ENCODE peak calls at places on chromosomes 13 and 19, in six cellular contexts. One of them, this sample, is unnamed.

GRCh38 chr13:91240341-91240740 is 107.1 kb upstream of the MIR17HG start:
- DNase-seq in spleen: no peak
- DNase-seq in ascending aorta: no peak
- DNase-seq in CD4-positive, alpha-beta memory T cell: no peak
- DNase-seq in RWPE2: no peak
- DNase-seq in A549: no peak
- DNase-seq in this sample: no peak

GRCh38 chr19:28880735-28881401 is 332.1 kb downstream of the UQCRFS1 start:
- DNase-seq in spleen: no peak
- DNase-seq in ascending aorta: no peak
- DNase-seq in CD4-positive, alpha-beta memory T cell: no peak
- DNase-seq in RWPE2: no peak
- DNase-seq in A549: no peak
- DNase-seq in this sample: no peak

GRCh38 chr19:48290341-48290922 is 20.6 kb downstream of the ZNF114 start:
- DNase-seq in spleen: no peak
- DNase-seq in ascending aorta: no peak
- DNase-seq in CD4-positive, alpha-beta memory T cell: no peak
- DNase-seq in RWPE2: no peak
- DNase-seq in A549: peak; percentile 35
- DNase-seq in this sample: no peak

GRCh38 chr19:5028229-5028886 is 59.4 kb downstream of the KDM4B start:
- DNase-seq in spleen: no peak
- DNase-seq in ascending aorta: no peak
- DNase-seq in CD4-positive, alpha-beta memory T cell: no peak
- DNase-seq in RWPE2: no peak
- DNase-seq in A549: no peak
- DNase-seq in this sample: no peak

GRCh38 chr19:58393725-58394033 is 1.8 kb upstream of the RNF225 start:
- DNase-seq in spleen: no peak
- DNase-seq in ascending aorta: no peak
- DNase-seq in CD4-positive, alpha-beta memory T cell: no peak
- DNase-seq in RWPE2: no peak
- DNase-seq in A549: no peak
- DNase-seq in this sample: no peak

GRCh38 chr19:41309225-41310030 is 544 bp upstream of the CCDC97 start:
- DNase-seq in spleen: no peak
- DNase-seq in ascending aorta: no peak
- DNase-seq in CD4-positive, alpha-beta memory T cell: no peak
- DNase-seq in RWPE2: no peak
- DNase-seq in A549: no peak
- DNase-seq in this sample: no peak

GRCh38 chr13:20065516-20065915 is 95.3 kb downstream of the GJA3 start:
- DNase-seq in spleen: no peak
- DNase-seq in ascending aorta: no peak
- DNase-seq in CD4-positive, alpha-beta memory T cell: no peak
- DNase-seq in RWPE2: no peak
- DNase-seq in A549: no peak
- DNase-seq in this sample: no peak

GRCh38 chr13:31008400-31009115 is 76.1 kb downstream of the TEX26 start:
- DNase-seq in spleen: no peak
- DNase-seq in ascending aorta: no peak
- DNase-seq in CD4-positive, alpha-beta memory T cell: no peak
- DNase-seq in RWPE2: no peak
- DNase-seq in A549: no peak
- DNase-seq in this sample: no peak

GRCh38 chr13:43143591-43143990 is 120.2 kb downstream of the DNAJC15 start:
- DNase-seq in spleen: no peak
- DNase-seq in ascending aorta: no peak
- DNase-seq in CD4-positive, alpha-beta memory T cell: no peak
- DNase-seq in RWPE2: no peak
- DNase-seq in A549: no peak
- DNase-seq in this sample: no peak

GRCh38 chr13:46575843-46576242 is 22.9 kb downstream of the LRCH1 start:
- DNase-seq in spleen: no peak
- DNase-seq in ascending aorta: no peak
- DNase-seq in CD4-positive, alpha-beta memory T cell: no peak
- DNase-seq in RWPE2: no peak
- DNase-seq in A549: peak; percentile 16
- DNase-seq in this sample: no peak

GRCh38 chr19:54156953-54157352 is 2.6 kb downstream of the LENG1 start:
- DNase-seq in spleen: no peak
- DNase-seq in ascending aorta: no peak
- DNase-seq in CD4-positive, alpha-beta memory T cell: no peak
- DNase-seq in RWPE2: no peak
- DNase-seq in A549: no peak
- DNase-seq in this sample: no peak

GRCh38 chr13:26473571-26474230 is 83.8 kb upstream of the WASF3 start:
- DNase-seq in spleen: no peak
- DNase-seq in ascending aorta: no peak
- DNase-seq in CD4-positive, alpha-beta memory T cell: no peak
- DNase-seq in RWPE2: no peak
- DNase-seq in A549: no peak
- DNase-seq in this sample: no peak

GRCh38 chr13:95204231-95204765 is 97.0 kb downstream of the ABCC4 start:
- DNase-seq in spleen: no peak
- DNase-seq in ascending aorta: no peak
- DNase-seq in CD4-positive, alpha-beta memory T cell: no peak
- DNase-seq in RWPE2: no peak
- DNase-seq in A549: no peak
- DNase-seq in this sample: no peak

GRCh38 chr19:1384478-1385110 is 887 bp downstream of the NDUFS7 start:
- DNase-seq in spleen: no peak
- DNase-seq in ascending aorta: no peak
- DNase-seq in CD4-positive, alpha-beta memory T cell: no peak
- DNase-seq in RWPE2: no peak
- DNase-seq in A549: no peak
- DNase-seq in this sample: no peak

GRCh38 chr13:37667631-37668161 is 69.1 kb upstream of the POSTN start:
- DNase-seq in spleen: no peak
- DNase-seq in ascending aorta: no peak
- DNase-seq in CD4-positive, alpha-beta memory T cell: no peak
- DNase-seq in RWPE2: no peak
- DNase-seq in A549: no peak
- DNase-seq in this sample: no peak

GRCh38 chr13:33639640-33640080 is 178.3 kb upstream of the RFC3 start:
- DNase-seq in spleen: no peak
- DNase-seq in ascending aorta: no peak
- DNase-seq in CD4-positive, alpha-beta memory T cell: no peak
- DNase-seq in RWPE2: no peak
- DNase-seq in A549: no peak
- DNase-seq in this sample: no peak

GRCh38 chr19:38650911-38651584 is 3.6 kb downstream of the ACTN4 start:
- DNase-seq in spleen: no peak
- DNase-seq in ascending aorta: no peak
- DNase-seq in CD4-positive, alpha-beta memory T cell: no peak
- DNase-seq in RWPE2: no peak
- DNase-seq in A549: peak; percentile 67
- DNase-seq in this sample: peak; percentile 55

GRCh38 chr19:41156207-41156606 is 36.8 kb upstream of the CYP2S1 start:
- DNase-seq in spleen: no peak
- DNase-seq in ascending aorta: no peak
- DNase-seq in CD4-positive, alpha-beta memory T cell: no peak
- DNase-seq in RWPE2: no peak
- DNase-seq in A549: no peak
- DNase-seq in this sample: no peak

GRCh38 chr19:3135961-3136683 is at the start of gene GNA15:
- DNase-seq in spleen: peak; percentile 82
- DNase-seq in ascending aorta: no peak
- DNase-seq in CD4-positive, alpha-beta memory T cell: peak; percentile 29
- DNase-seq in RWPE2: peak; percentile 65
- DNase-seq in A549: no peak
- DNase-seq in this sample: no peak

GRCh38 chr13:36131931-36132297 is 732 bp upstream of the DCLK1 start:
- DNase-seq in spleen: no peak
- DNase-seq in ascending aorta: peak; percentile 11
- DNase-seq in CD4-positive, alpha-beta memory T cell: no peak
- DNase-seq in RWPE2: no peak
- DNase-seq in A549: no peak
- DNase-seq in this sample: peak; percentile 71

GRCh38 chr13:46339035-46339666 is 47.9 kb downstream of the RUBCNL start:
- DNase-seq in spleen: no peak
- DNase-seq in ascending aorta: no peak
- DNase-seq in CD4-positive, alpha-beta memory T cell: no peak
- DNase-seq in RWPE2: no peak
- DNase-seq in A549: no peak
- DNase-seq in this sample: peak; percentile 5

GRCh38 chr13:109668433-109669233 is 117.8 kb downstream of the IRS2 start:
- DNase-seq in spleen: no peak
- DNase-seq in ascending aorta: no peak
- DNase-seq in CD4-positive, alpha-beta memory T cell: no peak
- DNase-seq in RWPE2: no peak
- DNase-seq in A549: no peak
- DNase-seq in this sample: no peak

GRCh38 chr19:50358483-50359431 is 6.7 kb downstream of the NAPSA start:
- DNase-seq in spleen: peak; percentile 93
- DNase-seq in ascending aorta: no peak
- DNase-seq in CD4-positive, alpha-beta memory T cell: peak; percentile 80
- DNase-seq in RWPE2: no peak
- DNase-seq in A549: no peak
- DNase-seq in this sample: no peak

GRCh38 chr19:54190942-54191670 is at the start of gene TSEN34:
- DNase-seq in spleen: peak; percentile 98
- DNase-seq in ascending aorta: peak; percentile 61
- DNase-seq in CD4-positive, alpha-beta memory T cell: no peak
- DNase-seq in RWPE2: no peak
- DNase-seq in A549: no peak
- DNase-seq in this sample: no peak

GRCh38 chr13:32622827-32623226 is 36.6 kb downstream of the PDS5B start:
- DNase-seq in spleen: no peak
- DNase-seq in ascending aorta: no peak
- DNase-seq in CD4-positive, alpha-beta memory T cell: no peak
- DNase-seq in RWPE2: no peak
- DNase-seq in A549: peak; percentile 8
- DNase-seq in this sample: no peak

GRCh38 chr13:20826810-20827560 is 53.2 kb upstream of the EEF1AKMT1 start:
- DNase-seq in spleen: no peak
- DNase-seq in ascending aorta: no peak
- DNase-seq in CD4-positive, alpha-beta memory T cell: no peak
- DNase-seq in RWPE2: no peak
- DNase-seq in A549: no peak
- DNase-seq in this sample: no peak

DNA sequence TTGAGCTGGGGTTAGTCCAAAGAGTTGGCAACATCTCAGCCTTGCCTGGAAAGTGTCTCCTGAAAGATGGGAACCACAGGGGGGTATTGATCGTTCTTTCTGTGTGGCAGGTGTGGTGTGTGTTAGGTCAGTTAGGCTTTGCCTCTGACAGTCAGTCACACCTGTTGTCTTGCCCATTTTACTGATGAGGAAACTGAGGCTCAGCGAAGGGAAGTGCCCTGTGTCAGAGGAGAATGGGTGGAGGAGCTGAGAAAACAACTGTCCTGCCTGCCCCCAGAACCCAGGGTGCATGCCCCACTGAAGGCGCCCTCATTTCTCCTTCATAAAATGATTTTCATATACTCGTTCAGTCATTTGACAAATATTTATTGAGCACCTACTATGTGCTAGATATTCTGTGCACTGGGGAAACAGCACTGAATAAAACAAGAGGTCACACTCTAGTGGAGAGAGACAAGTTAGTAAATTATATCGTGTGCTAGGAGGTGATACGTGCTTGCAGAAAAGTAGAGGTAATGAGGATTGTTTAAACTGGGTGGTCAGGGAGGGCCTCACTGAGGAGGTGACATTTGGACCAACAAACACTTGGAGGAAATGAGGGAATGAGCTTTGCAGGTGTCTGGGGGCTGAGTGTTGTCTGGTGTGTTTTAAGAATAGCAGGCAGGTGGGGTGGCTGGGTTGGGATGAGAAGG is 1.6 kb downstream of the FXYD5 start:
- DNase-seq in spleen: no peak
- DNase-seq in ascending aorta: no peak
- DNase-seq in CD4-positive, alpha-beta memory T cell: no peak
- DNase-seq in RWPE2: no peak
- DNase-seq in A549: no peak
- DNase-seq in this sample: no peak
- H3K27ac ChIP-seq in spleen: no peak overlapping the region
- H3K27ac ChIP-seq in ascending aorta: peak overlapping the region; percentile 62
- H3K27ac ChIP-seq in CD4-positive, alpha-beta memory T cell: peak overlapping the region; percentile 91
- H3K27ac ChIP-seq in RWPE2: no peak overlapping the region
- H3K27ac ChIP-seq in A549: no peak overlapping the region
- H3K27ac ChIP-seq in this sample: no peak overlapping the region

DNA sequence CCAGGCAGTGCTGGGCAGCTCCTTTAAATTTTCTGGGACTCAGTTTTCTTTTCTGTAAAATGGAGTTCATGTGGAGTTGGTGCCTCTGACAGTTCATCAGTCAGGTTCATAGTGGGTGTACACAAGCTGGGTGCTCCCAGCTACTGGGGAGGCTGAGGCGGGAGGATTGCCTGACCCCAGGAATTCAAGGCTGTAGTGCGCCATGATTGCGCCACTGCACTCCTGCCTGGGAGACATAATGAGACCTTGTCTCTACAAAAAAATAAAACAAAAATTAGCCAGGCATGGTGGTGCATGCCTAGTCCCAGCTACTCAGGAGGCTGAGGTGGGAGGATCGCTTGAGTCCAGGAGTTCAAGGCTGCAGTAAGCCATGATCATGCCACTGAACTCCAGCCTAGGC is 21.1 kb downstream of the IQCN start:
- DNase-seq in spleen: no peak
- DNase-seq in ascending aorta: no peak
- DNase-seq in CD4-positive, alpha-beta memory T cell: no peak
- DNase-seq in RWPE2: no peak
- DNase-seq in A549: no peak
- DNase-seq in this sample: no peak
- H3K27ac ChIP-seq in spleen: no peak overlapping the region
- H3K27ac ChIP-seq in ascending aorta: no peak overlapping the region
- H3K27ac ChIP-seq in CD4-positive, alpha-beta memory T cell: no peak overlapping the region
- H3K27ac ChIP-seq in RWPE2: no peak overlapping the region
- H3K27ac ChIP-seq in A549: no peak overlapping the region
- H3K27ac ChIP-seq in this sample: no peak overlapping the region

GRCh38 chr19:33282036-33282686 is 20.2 kb downstream of the CEBPA start:
- DNase-seq in spleen: no peak
- DNase-seq in ascending aorta: no peak
- DNase-seq in CD4-positive, alpha-beta memory T cell: no peak
- DNase-seq in RWPE2: no peak
- DNase-seq in A549: no peak
- DNase-seq in this sample: no peak
- H3K27ac ChIP-seq in spleen: no peak overlapping the region
- H3K27ac ChIP-seq in ascending aorta: no peak overlapping the region
- H3K27ac ChIP-seq in CD4-positive, alpha-beta memory T cell: no peak overlapping the region
- H3K27ac ChIP-seq in RWPE2: no peak overlapping the region
- H3K27ac ChIP-seq in A549: no peak overlapping the region
- H3K27ac ChIP-seq in this sample: no peak overlapping the region

GRCh38 chr19:46131485-46132143 is 7.1 kb upstream of the IGFL3 start:
- DNase-seq in spleen: no peak
- DNase-seq in ascending aorta: no peak
- DNase-seq in CD4-positive, alpha-beta memory T cell: no peak
- DNase-seq in RWPE2: no peak
- DNase-seq in A549: no peak
- DNase-seq in this sample: no peak
- H3K27ac ChIP-seq in spleen: no peak overlapping the region
- H3K27ac ChIP-seq in ascending aorta: peak overlapping the region; percentile 72
- H3K27ac ChIP-seq in CD4-positive, alpha-beta memory T cell: no peak overlapping the region
- H3K27ac ChIP-seq in RWPE2: peak overlapping the region; percentile 85
- H3K27ac ChIP-seq in A549: peak overlapping the region; percentile 80
- H3K27ac ChIP-seq in this sample: no peak overlapping the region

This sample was measured in gastrocnemius medialis.